ENCODE peak calls at places on chromosome 11, in eight cellular contexts. J, C, S, Z, N, U, V and B are unnamed samples.

GRCh38 chr11:34408580-34409172 is 30.1 kb upstream of the CAT start:
- DNase-seq in J (no peak), C (no peak), U (no peak), Z (no peak), N (no peak), S (no peak), V (no peak), B (no peak)

GRCh38 chr11:2913029-2913431 is 16.2 kb downstream of the PHLDA2 start:
- DNase-seq in U (no peak), Z (no peak), S (peak; percentile 72), J (no peak), V (no peak), N (no peak), C (no peak), B (no peak)

GRCh38 chr11:133955091-133955846 is 1.5 kb downstream of the IGSF9B start:
- DNase-seq in C (no peak), U (peak; percentile 74), J (no peak), S (no peak), N (no peak), V (peak; percentile 59), Z (peak; percentile 74), B (peak; percentile 72)

GRCh38 chr11:58567889-58568512 is 7.7 kb downstream of the LPXN start:
- DNase-seq in V (peak; percentile 61), C (peak; percentile 75), N (peak; percentile 73), Z (no peak), S (peak; percentile 43), U (no peak), J (no peak), B (peak; percentile 53)

GRCh38 chr11:75534291-75535038 is 8.7 kb upstream of the GDPD5 start:
- DNase-seq in Z (no peak), U (no peak), S (no peak), V (no peak), N (no peak), C (no peak), J (no peak), B (no peak)

GRCh38 chr11:95596011-95596489 is 193.5 kb downstream of the FAM76B start:
- DNase-seq in Z (no peak), J (no peak), U (no peak), C (peak; percentile 84), S (peak; percentile 14), V (no peak), N (no peak), B (no peak)

GRCh38 chr11:105466582-105467228 is 143.2 kb upstream of the GRIA4 start:
- DNase-seq in J (peak; percentile 16), V (no peak), U (no peak), Z (no peak), N (no peak), C (no peak), S (peak; percentile 17), B (no peak)

GRCh38 chr11:119722281-119722794 is 6.7 kb downstream of the NECTIN1 start:
- DNase-seq in N (no peak), S (no peak), C (no peak), J (no peak), Z (peak; percentile 96), V (peak; percentile 90), U (no peak), B (peak; percentile 88)

GRCh38 chr11:59866397-59866796 is at the start of gene TCN1:
- DNase-seq in V (no peak), N (no peak), Z (no peak), C (no peak), S (no peak), U (no peak), J (no peak), B (no peak)

GRCh38 chr11:62958547-62959071 is 26.2 kb downstream of the SLC22A6 start:
- DNase-seq in C (no peak), U (no peak), J (peak; percentile 4), N (peak; percentile 12), S (no peak), V (no peak), Z (no peak), B (no peak)

GRCh38 chr11:2207773-2208621 is 36.4 kb upstream of the TH start:
- DNase-seq in N (no peak), U (no peak), V (no peak), S (no peak), C (peak; percentile 49), J (no peak), Z (no peak), B (no peak)

GRCh38 chr11:99241059-99241458 is 220.3 kb downstream of the CNTN5 start:
- DNase-seq in N (no peak), U (no peak), C (no peak), V (no peak), J (no peak), S (no peak), Z (no peak), B (no peak)

GRCh38 chr11:78414321-78415051 is 3.1 kb downstream of the GAB2 start:
- DNase-seq in U (no peak), N (no peak), Z (no peak), V (no peak), J (no peak), C (no peak), S (peak; percentile 29), B (peak; percentile 41)

GRCh38 chr11:117670443-117670842 is 126.6 kb downstream of the DSCAML1 start:
- DNase-seq in J (no peak), V (no peak), Z (no peak), N (no peak), U (no peak), C (peak; percentile 16), S (no peak), B (no peak)